ENCODE peak calls at places on chromosomes 4 and X, in nine cellular contexts. One of them, this sample, is unnamed. For H3K9me3 and H3K27me3, the result is how much of the 10 kb centered on the place peaks cover.

GRCh38 chr4:149781150-149781549 is 34.5 kb downstream of the IQCM start:
- DNase-seq in CD8-positive, alpha-beta memory T cell: no peak
- DNase-seq in breast epithelium: no peak
- DNase-seq in cardiac muscle cell: no peak
- DNase-seq in tibial artery: no peak
- DNase-seq in PC-3: peak
- DNase-seq in mesenchymal stem cell: peak
- DNase-seq in CD4-positive, alpha-beta memory T cell: no peak
- DNase-seq in tibial nerve: no peak
- DNase-seq in this sample: peak

GRCh38 chr4:53019485-53020382 is 157.6 kb downstream of the RASL11B start:
- DNase-seq in breast epithelium: no peak
- DNase-seq in CD8-positive, alpha-beta memory T cell: no peak
- DNase-seq in PC-3: peak
- DNase-seq in CD4-positive, alpha-beta memory T cell: no peak
- DNase-seq in tibial nerve: no peak
- DNase-seq in cardiac muscle cell: no peak
- DNase-seq in mesenchymal stem cell: peak
- DNase-seq in tibial artery: no peak
- DNase-seq in this sample: peak

GRCh38 chr4:1031956-1032795 is 20.8 kb downstream of the FGFRL1 start:
- DNase-seq in breast epithelium: no peak
- DNase-seq in tibial nerve: no peak
- DNase-seq in cardiac muscle cell: no peak
- DNase-seq in CD4-positive, alpha-beta memory T cell: no peak
- DNase-seq in mesenchymal stem cell: no peak
- DNase-seq in PC-3: peak
- DNase-seq in tibial artery: no peak
- DNase-seq in CD8-positive, alpha-beta memory T cell: no peak
- DNase-seq in this sample: peak

GRCh38 chr4:185941476-185941875 is 127.5 kb upstream of the TLR3 start:
- DNase-seq in CD4-positive, alpha-beta memory T cell: no peak
- DNase-seq in cardiac muscle cell: no peak
- DNase-seq in mesenchymal stem cell: no peak
- DNase-seq in tibial artery: no peak
- DNase-seq in PC-3: peak
- DNase-seq in CD8-positive, alpha-beta memory T cell: no peak
- DNase-seq in tibial nerve: no peak
- DNase-seq in breast epithelium: no peak
- DNase-seq in this sample: no peak

GRCh38 chrX:20515841-20516461 is 249.2 kb upstream of the RPS6KA3 start:
- DNase-seq in CD4-positive, alpha-beta memory T cell: no peak
- DNase-seq in tibial artery: no peak
- DNase-seq in cardiac muscle cell: peak
- DNase-seq in PC-3: peak
- DNase-seq in breast epithelium: no peak
- DNase-seq in mesenchymal stem cell: peak
- DNase-seq in CD8-positive, alpha-beta memory T cell: no peak
- DNase-seq in tibial nerve: no peak
- DNase-seq in this sample: peak

GRCh38 chr4:95023110-95023509 is 265.4 kb downstream of the BMPR1B start:
- DNase-seq in tibial artery: no peak
- DNase-seq in CD8-positive, alpha-beta memory T cell: no peak
- DNase-seq in mesenchymal stem cell: no peak
- DNase-seq in PC-3: peak
- DNase-seq in CD4-positive, alpha-beta memory T cell: no peak
- DNase-seq in breast epithelium: no peak
- DNase-seq in cardiac muscle cell: no peak
- DNase-seq in tibial nerve: no peak
- DNase-seq in this sample: no peak

GRCh38 chr4:46372878-46373277 is 17.1 kb downstream of the GABRA2 start:
- DNase-seq in tibial nerve: no peak
- DNase-seq in mesenchymal stem cell: peak
- DNase-seq in PC-3: no peak
- DNase-seq in cardiac muscle cell: no peak
- DNase-seq in CD8-positive, alpha-beta memory T cell: no peak
- DNase-seq in breast epithelium: no peak
- DNase-seq in CD4-positive, alpha-beta memory T cell: no peak
- DNase-seq in tibial artery: no peak
- DNase-seq in this sample: no peak

GRCh38 chr4:4673070-4673469 is 131.2 kb upstream of the STX18 start:
- DNase-seq in tibial artery: no peak
- DNase-seq in CD8-positive, alpha-beta memory T cell: no peak
- DNase-seq in breast epithelium: no peak
- DNase-seq in mesenchymal stem cell: peak
- DNase-seq in tibial nerve: no peak
- DNase-seq in cardiac muscle cell: peak
- DNase-seq in CD4-positive, alpha-beta memory T cell: no peak
- DNase-seq in PC-3: peak
- DNase-seq in this sample: peak

GRCh38 chr4:74653331-74654229 is 140.7 kb downstream of the BTC start:
- DNase-seq in CD8-positive, alpha-beta memory T cell: no peak
- DNase-seq in cardiac muscle cell: no peak
- DNase-seq in breast epithelium: no peak
- DNase-seq in mesenchymal stem cell: no peak
- DNase-seq in tibial nerve: no peak
- DNase-seq in tibial artery: no peak
- DNase-seq in CD4-positive, alpha-beta memory T cell: no peak
- DNase-seq in PC-3: no peak
- DNase-seq in this sample: no peak

GRCh38 chr4:116480486-116480990 is 604.8 kb downstream of the TRAM1L1 start:
- DNase-seq in CD8-positive, alpha-beta memory T cell: no peak
- DNase-seq in mesenchymal stem cell: no peak
- DNase-seq in CD4-positive, alpha-beta memory T cell: no peak
- DNase-seq in tibial artery: no peak
- DNase-seq in breast epithelium: no peak
- DNase-seq in PC-3: no peak
- DNase-seq in cardiac muscle cell: no peak
- DNase-seq in tibial nerve: no peak
- DNase-seq in this sample: no peak

GRCh38 chr4:184544711-184545409 is 70.5 kb upstream of the IRF2 start:
- DNase-seq in CD8-positive, alpha-beta memory T cell: no peak
- DNase-seq in PC-3: no peak
- DNase-seq in mesenchymal stem cell: no peak
- DNase-seq in CD4-positive, alpha-beta memory T cell: no peak
- DNase-seq in tibial nerve: no peak
- DNase-seq in breast epithelium: no peak
- DNase-seq in tibial artery: no peak
- DNase-seq in cardiac muscle cell: no peak
- DNase-seq in this sample: no peak

GRCh38 chrX:72081605-72082320 is 50.0 kb downstream of the RTL5 start:
- DNase-seq in CD8-positive, alpha-beta memory T cell: no peak
- DNase-seq in tibial artery: no peak
- DNase-seq in cardiac muscle cell: peak
- DNase-seq in CD4-positive, alpha-beta memory T cell: no peak
- DNase-seq in breast epithelium: no peak
- DNase-seq in mesenchymal stem cell: no peak
- DNase-seq in tibial nerve: no peak
- DNase-seq in PC-3: no peak
- DNase-seq in this sample: no peak

GRCh38 chr4:107669068-107669467 is 51.0 kb downstream of the PAPSS1 start:
- DNase-seq in breast epithelium: no peak
- DNase-seq in tibial artery: no peak
- DNase-seq in cardiac muscle cell: no peak
- DNase-seq in CD8-positive, alpha-beta memory T cell: no peak
- DNase-seq in CD4-positive, alpha-beta memory T cell: no peak
- DNase-seq in PC-3: no peak
- DNase-seq in mesenchymal stem cell: no peak
- DNase-seq in tibial nerve: no peak
- DNase-seq in this sample: no peak

GRCh38 chr4:56048621-56049427 is 100.1 kb downstream of the CEP135 start:
- DNase-seq in CD4-positive, alpha-beta memory T cell: peak
- DNase-seq in CD8-positive, alpha-beta memory T cell: no peak
- DNase-seq in tibial artery: no peak
- DNase-seq in tibial nerve: no peak
- DNase-seq in breast epithelium: no peak
- DNase-seq in PC-3: peak
- DNase-seq in mesenchymal stem cell: peak
- DNase-seq in cardiac muscle cell: peak
- DNase-seq in this sample: peak

GRCh38 chr4:105972946-105973621 is 77.8 kb downstream of the NPNT start:
- DNase-seq in tibial artery: no peak
- DNase-seq in tibial nerve: no peak
- DNase-seq in PC-3: no peak
- DNase-seq in CD4-positive, alpha-beta memory T cell: no peak
- DNase-seq in breast epithelium: no peak
- DNase-seq in cardiac muscle cell: no peak
- DNase-seq in mesenchymal stem cell: no peak
- DNase-seq in CD8-positive, alpha-beta memory T cell: no peak
- DNase-seq in this sample: no peak

GRCh38 chrX:17488036-17488435 is 113.0 kb downstream of the NHS start:
- DNase-seq in cardiac muscle cell: no peak
- DNase-seq in mesenchymal stem cell: no peak
- DNase-seq in CD8-positive, alpha-beta memory T cell: no peak
- DNase-seq in CD4-positive, alpha-beta memory T cell: no peak
- DNase-seq in PC-3: no peak
- DNase-seq in breast epithelium: no peak
- DNase-seq in tibial nerve: no peak
- DNase-seq in tibial artery: no peak
- DNase-seq in this sample: no peak

GRCh38 chr4:156968479-156968984 is 3.1 kb downstream of the PDGFC start:
- DNase-seq in CD8-positive, alpha-beta memory T cell: no peak
- DNase-seq in breast epithelium: peak
- DNase-seq in CD4-positive, alpha-beta memory T cell: no peak
- DNase-seq in cardiac muscle cell: peak
- DNase-seq in tibial artery: peak
- DNase-seq in mesenchymal stem cell: peak
- DNase-seq in tibial nerve: peak
- DNase-seq in PC-3: peak
- DNase-seq in this sample: peak
- H3K4me3 ChIP-seq in CD8-positive, alpha-beta memory T cell: no peak
- H3K4me3 ChIP-seq in breast epithelium: peak
- H3K4me3 ChIP-seq in CD4-positive, alpha-beta memory T cell: no peak
- H3K4me3 ChIP-seq in cardiac muscle cell: no peak
- H3K4me3 ChIP-seq in tibial artery: peak
- H3K4me3 ChIP-seq in mesenchymal stem cell: peak
- H3K4me3 ChIP-seq in tibial nerve: no peak
- H3K4me3 ChIP-seq in PC-3: peak
- H3K4me3 ChIP-seq in this sample: peak

GRCh38 chrX:144531877-144532276 is 648.0 kb downstream of the UBE2NL start:
- DNase-seq in tibial artery: no peak
- DNase-seq in cardiac muscle cell: no peak
- DNase-seq in CD4-positive, alpha-beta memory T cell: no peak
- DNase-seq in mesenchymal stem cell: no peak
- DNase-seq in tibial nerve: no peak
- DNase-seq in PC-3: no peak
- DNase-seq in breast epithelium: no peak
- DNase-seq in CD8-positive, alpha-beta memory T cell: no peak
- DNase-seq in this sample: no peak
- H3K9me3 ChIP-seq in tibial artery: under half
- H3K9me3 ChIP-seq in cardiac muscle cell: under half
- H3K9me3 ChIP-seq in CD4-positive, alpha-beta memory T cell: under half
- H3K9me3 ChIP-seq in mesenchymal stem cell: under half
- H3K9me3 ChIP-seq in tibial nerve: under half
- H3K9me3 ChIP-seq in PC-3: under half
- H3K9me3 ChIP-seq in breast epithelium: under half
- H3K9me3 ChIP-seq in CD8-positive, alpha-beta memory T cell: under half
- H3K9me3 ChIP-seq in this sample: under half

DNA sequence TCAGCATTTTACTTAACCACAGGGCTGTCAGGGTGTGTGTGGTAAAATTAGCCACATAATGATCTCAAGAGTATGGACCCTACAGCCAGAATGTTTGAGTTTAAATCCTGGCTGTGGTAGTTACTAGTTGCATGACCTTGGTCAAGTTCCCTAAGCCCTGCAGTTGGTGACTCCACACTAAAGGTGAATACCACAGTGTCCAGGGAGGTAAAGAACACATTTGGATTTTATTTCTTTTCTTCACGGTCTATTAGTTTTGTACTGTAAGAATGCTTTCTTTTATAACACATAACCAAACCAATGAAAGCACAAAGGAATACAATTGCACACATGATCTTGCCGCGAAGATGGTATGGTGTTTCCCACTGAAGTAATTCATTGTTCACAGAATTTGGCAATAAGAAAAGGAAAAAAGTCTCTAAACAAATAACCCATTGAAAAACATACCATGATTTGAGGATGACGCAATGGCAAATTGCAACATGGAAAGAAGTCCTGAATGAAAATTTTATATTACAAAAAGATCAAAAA is 37.2 kb upstream of the TRIM2 start:
- DNase-seq in cardiac muscle cell: no peak
- DNase-seq in tibial artery: no peak
- DNase-seq in breast epithelium: no peak
- DNase-seq in tibial nerve: no peak
- DNase-seq in CD8-positive, alpha-beta memory T cell: no peak
- DNase-seq in CD4-positive, alpha-beta memory T cell: no peak
- DNase-seq in mesenchymal stem cell: no peak
- DNase-seq in PC-3: no peak
- DNase-seq in this sample: no peak
- H3K27me3 ChIP-seq in cardiac muscle cell: under half
- H3K27me3 ChIP-seq in tibial artery: under half
- H3K27me3 ChIP-seq in breast epithelium: under half
- H3K27me3 ChIP-seq in tibial nerve: under half
- H3K27me3 ChIP-seq in CD8-positive, alpha-beta memory T cell: under half
- H3K27me3 ChIP-seq in CD4-positive, alpha-beta memory T cell: under half
- H3K27me3 ChIP-seq in mesenchymal stem cell: under half
- H3K27me3 ChIP-seq in PC-3: under half
- H3K27me3 ChIP-seq in this sample: under half

GRCh38 chr4:100695039-100695654 is 177.3 kb upstream of the EMCN start:
- DNase-seq in breast epithelium: no peak
- DNase-seq in cardiac muscle cell: no peak
- DNase-seq in PC-3: no peak
- DNase-seq in mesenchymal stem cell: no peak
- DNase-seq in CD8-positive, alpha-beta memory T cell: no peak
- DNase-seq in tibial nerve: no peak
- DNase-seq in tibial artery: no peak
- DNase-seq in CD4-positive, alpha-beta memory T cell: no peak
- DNase-seq in this sample: no peak

GRCh38 chr4:100695871-100696270 is 178.0 kb upstream of the EMCN start:
- DNase-seq in CD8-positive, alpha-beta memory T cell: no peak
- DNase-seq in CD4-positive, alpha-beta memory T cell: no peak
- DNase-seq in PC-3: no peak
- DNase-seq in tibial artery: no peak
- DNase-seq in mesenchymal stem cell: no peak
- DNase-seq in breast epithelium: no peak
- DNase-seq in tibial nerve: no peak
- DNase-seq in cardiac muscle cell: no peak
- DNase-seq in this sample: no peak

GRCh38 chr4:100694467-100694866 is 176.6 kb upstream of the EMCN start:
- DNase-seq in tibial nerve: no peak
- DNase-seq in mesenchymal stem cell: no peak
- DNase-seq in CD8-positive, alpha-beta memory T cell: no peak
- DNase-seq in CD4-positive, alpha-beta memory T cell: no peak
- DNase-seq in tibial artery: no peak
- DNase-seq in PC-3: no peak
- DNase-seq in cardiac muscle cell: no peak
- DNase-seq in breast epithelium: no peak
- DNase-seq in this sample: no peak

GRCh38 chr4:100690812-100691211 is 173.0 kb upstream of the EMCN start:
- DNase-seq in CD4-positive, alpha-beta memory T cell: no peak
- DNase-seq in mesenchymal stem cell: no peak
- DNase-seq in tibial nerve: no peak
- DNase-seq in breast epithelium: no peak
- DNase-seq in cardiac muscle cell: no peak
- DNase-seq in CD8-positive, alpha-beta memory T cell: no peak
- DNase-seq in PC-3: no peak
- DNase-seq in tibial artery: no peak
- DNase-seq in this sample: no peak

DNA sequence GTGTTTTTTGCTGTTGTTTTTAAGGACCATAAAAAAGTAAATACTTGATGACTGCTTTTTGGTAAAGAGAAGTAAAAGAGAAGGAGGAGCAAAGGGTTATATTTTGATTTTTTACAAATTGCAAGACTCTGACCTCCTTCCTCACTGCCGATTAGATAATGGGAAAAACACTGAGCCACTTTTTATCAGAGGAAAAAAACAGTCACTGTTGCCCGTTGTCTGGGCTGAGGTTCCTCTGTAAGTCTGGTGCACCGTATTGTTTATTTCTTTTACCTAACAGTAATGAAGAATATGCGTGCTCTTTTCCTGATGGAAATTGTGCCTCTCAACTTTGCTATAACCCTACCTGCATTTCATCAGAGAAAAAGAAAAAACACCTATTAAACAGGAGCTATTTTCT is 178.7 kb upstream of the EMCN start:
- DNase-seq in CD8-positive, alpha-beta memory T cell: no peak
- DNase-seq in PC-3: no peak
- DNase-seq in tibial nerve: no peak
- DNase-seq in breast epithelium: no peak
- DNase-seq in mesenchymal stem cell: no peak
- DNase-seq in cardiac muscle cell: no peak
- DNase-seq in CD4-positive, alpha-beta memory T cell: no peak
- DNase-seq in tibial artery: no peak
- DNase-seq in this sample: no peak
- H3K4me3 ChIP-seq in CD8-positive, alpha-beta memory T cell: no peak
- H3K4me3 ChIP-seq in PC-3: no peak
- H3K4me3 ChIP-seq in tibial nerve: no peak
- H3K4me3 ChIP-seq in breast epithelium: no peak
- H3K4me3 ChIP-seq in mesenchymal stem cell: no peak
- H3K4me3 ChIP-seq in cardiac muscle cell: no peak
- H3K4me3 ChIP-seq in CD4-positive, alpha-beta memory T cell: no peak
- H3K4me3 ChIP-seq in tibial artery: no peak
- H3K4me3 ChIP-seq in this sample: no peak